ENCODE peak calls at places on chromosomes 3 and 15, in eight cellular contexts. M, T, S, G, X, Q, U and Y are unnamed samples. For H3K36me3 and H4K20me1, the result is how much of the 10 kb centered on the place peaks cover.

GRCh38 chr3:13710251-13710650 is 161.3 kb downstream of the FBLN2 start:
- DNase-seq in M (no peak), T (no peak), S (no peak), G (no peak), X (no peak), Q (no peak), U (no peak), Y (no peak)

GRCh38 chr15:99135194-99135593 is 30.3 kb downstream of the SYNM start:
- DNase-seq in M (peak), T (no peak), S (no peak), G (no peak), X (peak), Q (peak), U (no peak), Y (no peak)

GRCh38 chr15:90126457-90127435 is 24.5 kb upstream of the IDH2 start:
- DNase-seq in M (no peak), T (peak), S (no peak), G (peak), X (no peak), Q (no peak), U (no peak), Y (no peak)

GRCh38 chr15:42392309-42393024 is 33.2 kb downstream of the CAPN3 start:
- DNase-seq in M (no peak), T (no peak), S (no peak), G (peak), X (no peak), Q (no peak), U (no peak), Y (no peak)

GRCh38 chr15:48861813-48862431 is 16.0 kb upstream of the EID1 start:
- DNase-seq in M (peak), T (peak), S (peak), G (peak), X (peak), Q (peak), U (peak), Y (peak)

GRCh38 chr3:13528217-13528801 is 20.6 kb upstream of the FBLN2 start:
- DNase-seq in M (peak), T (peak), S (no peak), G (peak), X (no peak), Q (no peak), U (no peak), Y (peak)

GRCh38 chr15:51443282-51443914 is 101.9 kb downstream of the GLDN start:
- DNase-seq in M (no peak), T (no peak), S (no peak), G (no peak), X (no peak), Q (no peak), U (no peak), Y (no peak)

GRCh38 chr15:83733206-83733605 is 79.3 kb downstream of the ADAMTSL3 start:
- DNase-seq in M (peak), T (peak), S (peak), G (no peak), X (peak), Q (peak), U (no peak), Y (no peak)

GRCh38 chr3:189486556-189486955 is 144.6 kb upstream of the TP63 start:
- DNase-seq in M (peak), T (no peak), S (no peak), G (no peak), X (no peak), Q (no peak), U (no peak), Y (no peak)

GRCh38 chr3:51434746-51435323 is 43.8 kb downstream of the RBM15B start:
- DNase-seq in M (peak), T (peak), S (peak), G (peak), X (peak), Q (peak), U (peak), Y (peak)

GRCh38 chr15:99509686-99510461 is 55.9 kb upstream of the MEF2A start:
- DNase-seq in M (no peak), T (no peak), S (no peak), G (no peak), X (no peak), Q (no peak), U (peak), Y (peak)

GRCh38 chr3:106208979-106209378 is 340.2 kb upstream of the CBLB start:
- DNase-seq in M (peak), T (peak), S (peak), G (no peak), X (peak), Q (peak), U (no peak), Y (no peak)

GRCh38 chr3:139353920-139354556 is 10.2 kb downstream of the MRPS22 start:
- DNase-seq in M (peak), T (peak), S (peak), G (peak), X (peak), Q (peak), U (peak), Y (peak)

GRCh38 chr15:98085003-98085639 is 124.6 kb downstream of the ARRDC4 start:
- DNase-seq in M (peak), T (peak), S (peak), G (peak), X (peak), Q (peak), U (peak), Y (peak)

GRCh38 chr15:65476942-65477341 is 40.5 kb downstream of the DPP8 start:
- DNase-seq in M (no peak), T (peak), S (peak), G (no peak), X (peak), Q (peak), U (no peak), Y (no peak)
- H3K36me3 ChIP-seq in M (under half), T (under half), S (under half), G (under half), X (under half), Q (under half), U (half or more), Y (half or more)

GRCh38 chr3:48692551-48692950 is 6.8 kb upstream of the NCKIPSD start:
- DNase-seq in M (no peak), T (no peak), S (no peak), G (no peak), X (no peak), Q (peak), U (no peak), Y (no peak)

GRCh38 chr3:48689384-48689783 is 3.7 kb upstream of the NCKIPSD start:
- DNase-seq in M (no peak), T (no peak), S (no peak), G (no peak), X (no peak), Q (no peak), U (no peak), Y (no peak)

GRCh38 chr3:48688032-48688736 is 2.5 kb upstream of the NCKIPSD start:
- DNase-seq in M (no peak), T (no peak), S (no peak), G (no peak), X (peak), Q (peak), U (no peak), Y (no peak)

GRCh38 chr3:48688737-48689075 is 3.0 kb upstream of the NCKIPSD start:
- DNase-seq in M (no peak), T (no peak), S (no peak), G (no peak), X (no peak), Q (no peak), U (no peak), Y (no peak)

GRCh38 chr3:48690846-48691458 is 5.2 kb upstream of the NCKIPSD start:
- DNase-seq in M (no peak), T (no peak), S (no peak), G (no peak), X (no peak), Q (no peak), U (no peak), Y (no peak)
- H4K20me1 ChIP-seq in M (under half), T (under half), S (half or more), G (half or more), X (under half), Q (half or more), U (under half), Y (under half)

GRCh38 chr3:147415819-147416218 is 6.7 kb downstream of the ZIC1 start:
- DNase-seq in M (peak), T (no peak), S (no peak), G (no peak), X (no peak), Q (no peak), U (no peak), Y (no peak)
- H3K36me3 ChIP-seq in M (under half), T (under half), S (under half), G (under half), X (under half), Q (under half), U (under half), Y (under half)

GRCh38 chr3:59271971-59272370 is 222.1 kb upstream of the CFAP20DC start:
- DNase-seq in M (no peak), T (no peak), S (no peak), G (no peak), X (no peak), Q (no peak), U (no peak), Y (no peak)
- H4K20me1 ChIP-seq in M (under half), T (under half), S (under half), G (under half), X (under half), Q (under half), U (under half), Y (under half)